ENCODE peak calls at places on chromosomes 2 and 18, in five cellular contexts. U is mesenchymal stem cell, I is H9, V is trophoblast cell, H is H1. Q is an unnamed sample.

GRCh38 chr18:26056291-26056690 is 34.1 kb downstream of the SS18 start:
- DNase-seq in U (no peak), I (no peak), V (no peak), H (no peak), Q (no peak)

GRCh38 chr2:37802106-37802791 is 122.8 kb upstream of the RMDN2 start:
- DNase-seq in U (no peak), I (no peak), V (peak; percentile 98), H (no peak), Q (no peak)

GRCh38 chr2:184611221-184612085 is 13.1 kb downstream of the ZNF804A start:
- DNase-seq in U (peak; percentile 32), I (no peak), V (peak; percentile 55), H (no peak), Q (no peak)

GRCh38 chr2:44562737-44563136 is 201.0 kb downstream of the CAMKMT start:
- DNase-seq in U (no peak), I (no peak), V (no peak), H (no peak), Q (no peak)

GRCh38 chr18:30081122-30081521 is 961.4 kb downstream of the DSC3 start:
- DNase-seq in U (no peak), I (no peak), V (no peak), H (no peak), Q (no peak)

GRCh38 chr2:170277943-170278342 is 100.0 kb downstream of the MYO3B start:
- DNase-seq in U (no peak), I (no peak), V (no peak), H (no peak), Q (no peak)

GRCh38 chr18:76496200-76496890 is 1.3 kb upstream of the ZNF516 start:
- DNase-seq in U (peak; percentile 79), I (peak; percentile 76), V (peak; percentile 25), H (no peak), Q (peak; percentile 70)

GRCh38 chr2:241315879-241316700 is at the start of gene SEPTIN2:
- DNase-seq in U (peak; percentile 77), I (no peak), V (peak; percentile 51), H (no peak), Q (no peak)

GRCh38 chr2:191010887-191011885 is 2.8 kb downstream of the STAT1 start:
- DNase-seq in U (no peak), I (no peak), V (peak; percentile 37), H (no peak), Q (no peak)

GRCh38 chr2:85794038-85794441 is 40.2 kb downstream of the ATOH8 start:
- DNase-seq in U (no peak), I (no peak), V (no peak), H (no peak), Q (no peak)

GRCh38 chr2:112644155-112644932 is 1.4 kb upstream of the SLC20A1 start:
- DNase-seq in U (no peak), I (no peak), V (peak; percentile 90), H (no peak), Q (no peak)

GRCh38 chr2:107776333-107776732 is 50.4 kb upstream of the RGPD4 start:
- DNase-seq in U (no peak), I (no peak), V (no peak), H (no peak), Q (no peak)

GRCh38 chr2:186950694-186951093 is 101.7 kb upstream of the ZSWIM2 start:
- DNase-seq in U (peak; percentile 83), I (no peak), V (no peak), H (no peak), Q (no peak)

GRCh38 chr18:67243799-67244587 is 272.5 kb downstream of the DSEL start:
- DNase-seq in U (peak; percentile 25), I (no peak), V (no peak), H (no peak), Q (no peak)

GRCh38 chr2:35463805-35464596 is 891.6 kb upstream of the CRIM1 start:
- DNase-seq in U (no peak), I (no peak), V (no peak), H (no peak), Q (no peak)

GRCh38 chr2:239240480-239240881 is 160.3 kb downstream of the HDAC4 start:
- DNase-seq in U (peak; percentile 16), I (no peak), V (no peak), H (no peak), Q (no peak)

GRCh38 chr2:21008790-21009661 is 34.8 kb downstream of the APOB start:
- DNase-seq in U (no peak), I (no peak), V (no peak), H (no peak), Q (no peak)

GRCh38 chr2:17646096-17646554 is 105.6 kb downstream of the VSNL1 start:
- DNase-seq in U (peak; percentile 87), I (no peak), V (peak; percentile 95), H (no peak), Q (peak; percentile 38)

GRCh38 chr2:163266772-163267171 is 428.2 kb upstream of the KCNH7 start:
- DNase-seq in U (peak; percentile 63), I (no peak), V (peak; percentile 92), H (no peak), Q (no peak)

GRCh38 chr18:75125359-75126331 is 83.3 kb downstream of the PTGR3 start:
- DNase-seq in U (no peak), I (peak; percentile 77), V (no peak), H (peak; percentile 7), Q (no peak)

GRCh38 chr18:39843546-39843945 is 2111.5 kb upstream of the PIK3C3 start:
- DNase-seq in U (no peak), I (no peak), V (no peak), H (no peak), Q (no peak)

GRCh38 chr2:66762761-66763160 is 327.8 kb downstream of the MEIS1 start:
- DNase-seq in U (no peak), I (no peak), V (no peak), H (no peak), Q (no peak)

GRCh38 chr2:113965644-113966043 is 75.8 kb downstream of the ACTR3 start:
- DNase-seq in U (peak; percentile 50), I (peak; percentile 57), V (peak; percentile 59), H (no peak), Q (peak; percentile 14)

GRCh38 chr2:180604077-180604476 is 376.3 kb upstream of the UBE2E3 start:
- DNase-seq in U (peak; percentile 32), I (no peak), V (peak; percentile 81), H (no peak), Q (peak; percentile 29)

DNA sequence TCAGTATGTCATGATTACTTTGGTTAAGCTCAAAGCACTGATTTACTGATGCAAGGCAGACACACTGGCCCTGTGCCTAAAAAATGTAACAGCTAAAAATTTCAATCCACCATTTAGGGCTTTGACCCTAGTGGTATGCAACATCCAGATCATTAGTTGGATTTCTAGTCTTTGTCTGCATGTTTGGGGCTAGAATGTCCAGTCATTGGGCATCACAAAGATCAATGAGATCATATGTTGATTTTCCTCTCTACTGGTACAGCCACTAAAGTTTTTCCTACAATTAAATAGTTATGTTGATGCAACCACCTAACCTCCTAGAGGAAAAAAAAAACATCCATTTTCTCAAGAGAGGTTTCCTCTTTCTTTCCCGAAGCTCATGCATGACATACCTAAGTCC is 53.4 kb upstream of the REV1 start:
- DNase-seq in U (peak; percentile 24), I (no peak), V (peak; percentile 30), H (no peak), Q (no peak)
- H2BK12ac ChIP-seq in U (no peak overlapping the region), I (no peak overlapping the region), V (no peak overlapping the region), H (no peak overlapping the region), Q (no peak overlapping the region)

DNA sequence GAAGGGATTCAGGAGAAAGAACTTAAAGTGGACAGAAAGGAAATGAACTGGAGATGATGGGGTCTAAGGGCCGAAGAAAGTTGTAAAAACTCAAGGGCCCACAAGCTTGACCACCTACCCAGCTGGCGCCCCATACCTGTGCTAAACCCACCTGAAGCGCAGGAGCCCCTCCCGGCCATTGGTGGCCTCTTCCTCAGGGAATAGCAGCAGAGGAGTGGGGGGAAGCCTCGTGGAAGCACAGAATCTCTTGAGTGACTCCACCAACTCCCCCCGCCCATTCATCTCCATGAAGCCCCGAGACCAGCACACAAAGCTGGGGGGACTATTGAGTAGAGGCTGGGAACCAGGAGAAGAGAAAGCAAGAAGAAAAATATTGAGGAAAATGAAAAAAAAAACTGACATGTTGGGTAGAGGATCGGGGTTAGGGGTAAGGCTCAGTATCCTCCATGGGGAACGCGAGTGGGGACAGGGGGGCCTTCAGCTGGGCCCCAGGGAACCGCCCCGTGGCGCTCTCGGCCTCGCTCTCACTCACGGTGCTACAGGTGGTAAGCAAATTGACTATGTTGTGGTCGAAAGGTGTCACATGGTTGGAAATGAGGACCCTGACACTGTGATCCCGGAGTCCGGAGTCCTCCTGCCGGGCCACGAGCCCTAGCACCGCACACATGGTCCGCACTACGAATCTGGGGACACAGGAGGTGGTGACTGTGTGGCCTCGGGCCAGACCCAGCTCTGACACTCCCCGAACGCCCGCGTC is 728 bp downstream of the AUP1 start:
- DNase-seq in U (no peak), I (no peak), V (no peak), H (no peak), Q (no peak)
- H4K91ac ChIP-seq in U (peak overlapping the region; percentile 86), I (no peak overlapping the region), V (peak overlapping the region; percentile 83), H (peak overlapping the region; percentile 48), Q (no peak overlapping the region)

GRCh38 chr2:88195247-88195646 is 25.1 kb downstream of the THNSL2 start:
- DNase-seq in U (no peak), I (no peak), V (no peak), H (no peak), Q (no peak)
- H2BK12ac ChIP-seq in U (no peak overlapping the region), I (no peak overlapping the region), V (no peak overlapping the region), H (no peak overlapping the region), Q (no peak overlapping the region)

DNA sequence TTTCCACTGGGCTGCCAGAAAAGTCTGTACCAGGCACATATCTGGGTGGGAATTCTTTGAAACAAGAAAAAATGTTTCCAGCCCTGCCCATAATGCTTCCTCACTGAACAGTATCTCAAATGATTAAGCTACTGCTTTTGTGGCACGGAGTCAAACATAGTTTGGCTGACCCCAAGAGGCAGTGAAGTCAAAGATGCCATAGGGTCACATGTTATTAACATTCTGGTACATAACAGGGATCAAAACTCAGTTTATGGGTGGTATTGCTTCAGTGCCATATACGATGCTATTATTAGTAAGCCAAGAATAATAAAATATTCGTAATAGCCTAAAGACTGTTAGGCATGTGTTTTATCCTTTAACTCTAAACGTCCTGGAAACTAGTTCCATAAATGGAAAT is 112.4 kb downstream of the FEZ2 start:
- DNase-seq in U (peak; percentile 54), I (no peak), V (no peak), H (no peak), Q (no peak)
- H4K91ac ChIP-seq in U (no peak overlapping the region), I (no peak overlapping the region), V (peak overlapping the region; percentile 26), H (no peak overlapping the region), Q (no peak overlapping the region)

GRCh38 chr2:201580486-201580885 is 62.8 kb downstream of the TMEM237 start:
- DNase-seq in U (peak; percentile 82), I (no peak), V (peak; percentile 38), H (no peak), Q (no peak)

GRCh38 chr2:201579536-201579935 is 63.8 kb downstream of the TMEM237 start:
- DNase-seq in U (peak; percentile 11), I (no peak), V (no peak), H (no peak), Q (no peak)

GRCh38 chr2:201575971-201576370 is 67.3 kb downstream of the TMEM237 start:
- DNase-seq in U (no peak), I (no peak), V (no peak), H (no peak), Q (no peak)

GRCh38 chr2:201572822-201573493 is 70.3 kb downstream of the TMEM237 start:
- DNase-seq in U (no peak), I (no peak), V (no peak), H (no peak), Q (no peak)

DNA sequence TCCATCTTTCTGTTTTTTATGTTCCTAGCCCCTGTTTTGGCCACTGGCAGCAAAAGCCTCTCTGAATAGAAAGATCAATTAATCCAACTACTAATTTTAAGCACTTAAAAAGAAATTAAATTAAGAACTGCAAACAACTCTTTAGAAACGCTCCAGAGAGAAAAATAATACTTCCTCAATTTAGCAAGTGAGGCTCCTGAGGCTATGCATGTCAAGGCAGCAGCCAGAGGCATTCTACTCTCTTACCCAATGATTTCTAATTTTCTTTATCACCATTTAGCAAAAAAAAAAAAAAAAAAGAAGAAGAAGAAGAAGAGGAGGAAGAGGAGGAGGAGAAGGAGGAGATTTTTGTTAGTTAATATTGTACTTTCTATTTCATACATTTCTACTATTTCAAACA is 68.5 kb downstream of the TMEM237 start:
- DNase-seq in U (no peak), I (no peak), V (no peak), H (no peak), Q (no peak)
- H2BK12ac ChIP-seq in U (no peak overlapping the region), I (no peak overlapping the region), V (no peak overlapping the region), H (no peak overlapping the region), Q (no peak overlapping the region)